ENCODE peak calls at places on chromosomes 16 and 17, in five cellular contexts. One of them, this sample, is unnamed.

GRCh38 chr16:86982912-86983311 is 334.3 kb downstream of the C16orf95 start:
- DNase-seq in A673: no peak
- DNase-seq in uterus: no peak
- DNase-seq in dorsolateral prefrontal cortex: no peak
- DNase-seq in foreskin fibroblast: no peak
- DNase-seq in this sample: no peak

GRCh38 chr16:62870554-62870953 is 834.3 kb upstream of the CDH8 start:
- DNase-seq in A673: no peak
- DNase-seq in uterus: no peak
- DNase-seq in dorsolateral prefrontal cortex: no peak
- DNase-seq in foreskin fibroblast: no peak
- DNase-seq in this sample: no peak

GRCh38 chr16:57258226-57258909 is 13.3 kb downstream of the ARL2BP start:
- DNase-seq in A673: no peak
- DNase-seq in uterus: no peak
- DNase-seq in dorsolateral prefrontal cortex: no peak
- DNase-seq in foreskin fibroblast: no peak
- DNase-seq in this sample: no peak

GRCh38 chr17:55190748-55191147 is 74.0 kb upstream of the HLF start:
- DNase-seq in A673: no peak
- DNase-seq in uterus: no peak
- DNase-seq in dorsolateral prefrontal cortex: no peak
- DNase-seq in foreskin fibroblast: no peak
- DNase-seq in this sample: no peak

GRCh38 chr17:44115585-44116415 is 7.6 kb downstream of the HDAC5 start:
- DNase-seq in A673: peak
- DNase-seq in uterus: peak
- DNase-seq in dorsolateral prefrontal cortex: no peak
- DNase-seq in foreskin fibroblast: no peak
- DNase-seq in this sample: no peak

GRCh38 chr17:36459601-36460000 is 26.9 kb upstream of the ZNHIT3 start:
- DNase-seq in A673: no peak
- DNase-seq in uterus: no peak
- DNase-seq in dorsolateral prefrontal cortex: no peak
- DNase-seq in foreskin fibroblast: no peak
- DNase-seq in this sample: no peak

GRCh38 chr17:7262192-7263070 is at the start of gene CLDN7:
- DNase-seq in A673: no peak
- DNase-seq in uterus: no peak
- DNase-seq in dorsolateral prefrontal cortex: no peak
- DNase-seq in foreskin fibroblast: no peak
- DNase-seq in this sample: no peak

GRCh38 chr16:63684702-63685101 is 1437.2 kb downstream of the CDH11 start:
- DNase-seq in A673: no peak
- DNase-seq in uterus: no peak
- DNase-seq in dorsolateral prefrontal cortex: no peak
- DNase-seq in foreskin fibroblast: no peak
- DNase-seq in this sample: no peak

GRCh38 chr16:593406-593805 is 3.5 kb downstream of the RAB40C start:
- DNase-seq in A673: no peak
- DNase-seq in uterus: no peak
- DNase-seq in dorsolateral prefrontal cortex: no peak
- DNase-seq in foreskin fibroblast: no peak
- DNase-seq in this sample: no peak

GRCh38 chr16:9297437-9298113 is 206.1 kb downstream of the HAPSTR1 start:
- DNase-seq in A673: peak
- DNase-seq in uterus: peak
- DNase-seq in dorsolateral prefrontal cortex: no peak
- DNase-seq in foreskin fibroblast: no peak
- DNase-seq in this sample: no peak

GRCh38 chr17:82212331-82213250 is at the start of gene CCDC57:
- DNase-seq in A673: peak
- DNase-seq in uterus: peak
- DNase-seq in dorsolateral prefrontal cortex: peak
- DNase-seq in foreskin fibroblast: peak
- DNase-seq in this sample: no peak

GRCh38 chr17:67253379-67253778 is 8.4 kb upstream of the HELZ start:
- DNase-seq in A673: no peak
- DNase-seq in uterus: no peak
- DNase-seq in dorsolateral prefrontal cortex: no peak
- DNase-seq in foreskin fibroblast: no peak
- DNase-seq in this sample: no peak

GRCh38 chr17:67256075-67256732 is 11.2 kb upstream of the HELZ start:
- DNase-seq in A673: no peak
- DNase-seq in uterus: no peak
- DNase-seq in dorsolateral prefrontal cortex: no peak
- DNase-seq in foreskin fibroblast: no peak
- DNase-seq in this sample: no peak

GRCh38 chr17:67262420-67262819 is 17.4 kb upstream of the HELZ start:
- DNase-seq in A673: no peak
- DNase-seq in uterus: no peak
- DNase-seq in dorsolateral prefrontal cortex: no peak
- DNase-seq in foreskin fibroblast: peak
- DNase-seq in this sample: no peak

GRCh38 chr17:67260051-67260987 is 15.3 kb upstream of the HELZ start:
- DNase-seq in A673: peak
- DNase-seq in uterus: peak
- DNase-seq in dorsolateral prefrontal cortex: no peak
- DNase-seq in foreskin fibroblast: peak
- DNase-seq in this sample: peak

DNA sequence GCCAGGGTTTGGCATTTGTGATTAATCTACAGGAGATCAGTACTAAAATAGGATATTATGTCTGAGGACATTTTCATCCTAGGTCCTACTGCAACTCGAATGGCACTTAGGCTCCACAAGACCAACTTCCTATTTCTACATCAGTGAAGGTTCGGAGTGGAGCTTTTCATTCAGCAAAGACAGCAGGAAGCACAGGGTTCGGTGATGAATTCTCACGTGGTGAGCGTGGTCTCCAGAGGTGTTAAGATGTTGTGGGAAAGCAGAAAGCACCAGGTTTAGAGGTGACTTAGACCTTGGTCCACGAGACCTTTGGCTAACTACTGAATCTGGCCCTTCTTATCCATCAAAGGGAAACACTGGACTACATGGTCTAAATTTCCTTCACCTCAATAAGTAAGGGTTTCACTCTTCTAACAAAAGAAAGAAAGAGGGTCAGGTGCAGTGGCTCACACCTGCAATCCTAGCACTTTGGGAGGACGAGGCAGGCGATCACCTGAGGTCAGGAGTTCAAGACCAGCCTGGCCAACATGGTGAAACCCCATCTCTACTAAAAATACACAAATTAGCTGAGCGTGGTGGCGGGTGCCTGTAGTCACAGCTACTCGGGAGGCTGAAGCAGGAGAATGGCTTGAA is 14.0 kb upstream of the HELZ start:
- DNase-seq in A673: no peak
- DNase-seq in uterus: no peak
- DNase-seq in dorsolateral prefrontal cortex: no peak
- DNase-seq in foreskin fibroblast: no peak
- DNase-seq in this sample: no peak
- H3K4me3 ChIP-seq in A673: no peak
- H3K4me3 ChIP-seq in uterus: no peak
- H3K4me3 ChIP-seq in dorsolateral prefrontal cortex: no peak
- H3K4me3 ChIP-seq in foreskin fibroblast: no peak
- H3K4me3 ChIP-seq in this sample: no peak

GRCh38 chr17:46903762-46904672 is 18.9 kb upstream of the GOSR2 start:
- DNase-seq in A673: no peak
- DNase-seq in uterus: no peak
- DNase-seq in dorsolateral prefrontal cortex: no peak
- DNase-seq in foreskin fibroblast: no peak
- DNase-seq in this sample: no peak
- H3K4me3 ChIP-seq in A673: no peak
- H3K4me3 ChIP-seq in uterus: no peak
- H3K4me3 ChIP-seq in dorsolateral prefrontal cortex: no peak
- H3K4me3 ChIP-seq in foreskin fibroblast: no peak
- H3K4me3 ChIP-seq in this sample: no peak

DNA sequence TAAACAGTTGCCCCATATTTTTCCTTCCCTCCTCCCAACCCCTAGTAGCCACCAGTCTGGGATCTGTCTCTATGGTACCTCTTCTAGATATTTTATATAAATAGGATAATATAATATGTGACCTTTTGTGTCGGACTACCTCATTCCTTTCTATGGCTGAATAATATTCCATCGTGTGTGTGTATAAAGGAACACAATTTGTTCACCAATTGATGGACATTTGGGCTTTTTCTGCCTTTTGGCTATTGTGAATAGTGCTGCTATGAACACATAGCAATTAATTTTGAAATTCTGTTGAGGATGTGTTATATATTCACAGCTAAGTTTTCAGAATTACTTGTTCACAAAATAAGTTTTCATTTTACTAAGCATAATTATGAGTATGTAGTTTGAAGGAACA is 2.5 kb downstream of the NFATC3 start:
- DNase-seq in A673: no peak
- DNase-seq in uterus: no peak
- DNase-seq in dorsolateral prefrontal cortex: no peak
- DNase-seq in foreskin fibroblast: no peak
- DNase-seq in this sample: no peak
- H3K4me3 ChIP-seq in A673: no peak
- H3K4me3 ChIP-seq in uterus: no peak
- H3K4me3 ChIP-seq in dorsolateral prefrontal cortex: no peak
- H3K4me3 ChIP-seq in foreskin fibroblast: peak
- H3K4me3 ChIP-seq in this sample: no peak

DNA sequence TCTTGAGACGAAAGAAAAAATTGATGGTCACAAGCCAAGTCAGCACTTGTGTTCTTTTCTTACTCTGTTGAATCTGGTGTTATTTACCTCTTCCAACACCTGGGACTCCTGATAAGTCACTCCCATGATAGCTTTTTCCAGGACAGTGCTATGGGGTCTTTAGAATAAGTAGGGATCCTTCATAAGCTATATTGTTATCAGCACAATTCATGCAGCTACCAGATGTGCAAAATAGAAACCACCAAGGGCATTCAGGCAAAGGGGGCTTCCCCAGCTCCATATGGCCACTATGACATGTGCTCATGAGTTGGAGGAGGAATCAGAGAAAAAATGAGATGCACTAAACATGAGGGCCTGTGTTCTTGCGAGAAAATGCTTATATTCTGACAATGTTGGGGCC is 9.5 kb upstream of the SKAP1 start:
- DNase-seq in A673: no peak
- DNase-seq in uterus: no peak
- DNase-seq in dorsolateral prefrontal cortex: no peak
- DNase-seq in foreskin fibroblast: no peak
- DNase-seq in this sample: no peak
- H3K4me3 ChIP-seq in A673: no peak
- H3K4me3 ChIP-seq in uterus: no peak
- H3K4me3 ChIP-seq in dorsolateral prefrontal cortex: no peak
- H3K4me3 ChIP-seq in foreskin fibroblast: no peak
- H3K4me3 ChIP-seq in this sample: no peak

GRCh38 chr17:19744492-19744891 is 3.6 kb downstream of the ALDH3A1 start:
- DNase-seq in A673: no peak
- DNase-seq in uterus: no peak
- DNase-seq in dorsolateral prefrontal cortex: peak
- DNase-seq in foreskin fibroblast: no peak
- DNase-seq in this sample: no peak
- H3K4me3 ChIP-seq in A673: peak
- H3K4me3 ChIP-seq in uterus: peak
- H3K4me3 ChIP-seq in dorsolateral prefrontal cortex: peak
- H3K4me3 ChIP-seq in foreskin fibroblast: peak
- H3K4me3 ChIP-seq in this sample: peak

GRCh38 chr16:4500283-4500682 is 24.1 kb downstream of the HMOX2 start:
- DNase-seq in A673: no peak
- DNase-seq in uterus: no peak
- DNase-seq in dorsolateral prefrontal cortex: no peak
- DNase-seq in foreskin fibroblast: peak
- DNase-seq in this sample: no peak

GRCh38 chr16:4498546-4499195 is 22.5 kb downstream of the HMOX2 start:
- DNase-seq in A673: no peak
- DNase-seq in uterus: no peak
- DNase-seq in dorsolateral prefrontal cortex: no peak
- DNase-seq in foreskin fibroblast: no peak
- DNase-seq in this sample: no peak

GRCh38 chr16:4499196-4499555 is 23.0 kb downstream of the HMOX2 start:
- DNase-seq in A673: no peak
- DNase-seq in uterus: no peak
- DNase-seq in dorsolateral prefrontal cortex: no peak
- DNase-seq in foreskin fibroblast: no peak
- DNase-seq in this sample: no peak

GRCh38 chr16:4505356-4506153 is 29.4 kb downstream of the HMOX2 start:
- DNase-seq in A673: no peak
- DNase-seq in uterus: no peak
- DNase-seq in dorsolateral prefrontal cortex: no peak
- DNase-seq in foreskin fibroblast: no peak
- DNase-seq in this sample: no peak

DNA sequence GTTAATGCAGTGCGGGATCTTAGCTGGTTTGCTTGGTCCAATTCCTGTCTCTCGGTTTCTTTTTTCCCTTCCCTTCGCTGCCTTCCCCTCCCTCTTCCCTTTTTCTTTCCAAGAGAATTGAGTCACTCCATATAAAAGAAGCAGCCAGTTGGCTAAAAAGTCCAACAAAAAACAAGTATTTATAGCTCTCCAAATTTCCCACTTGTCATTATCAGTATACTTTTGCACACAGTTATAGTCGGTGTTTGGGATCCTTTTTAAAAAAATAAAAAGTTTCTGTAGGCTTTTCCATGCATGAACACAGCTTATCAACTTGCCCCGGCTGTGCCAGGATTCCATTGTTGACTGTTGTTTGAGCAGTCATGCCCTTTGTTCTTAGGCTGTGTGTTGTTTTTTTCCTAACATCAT is 24.9 kb downstream of the HMOX2 start:
- DNase-seq in A673: no peak
- DNase-seq in uterus: no peak
- DNase-seq in dorsolateral prefrontal cortex: no peak
- DNase-seq in foreskin fibroblast: no peak
- DNase-seq in this sample: no peak
- H3K4me3 ChIP-seq in A673: no peak
- H3K4me3 ChIP-seq in uterus: no peak
- H3K4me3 ChIP-seq in dorsolateral prefrontal cortex: peak
- H3K4me3 ChIP-seq in foreskin fibroblast: peak
- H3K4me3 ChIP-seq in this sample: no peak

GRCh38 chr16:2032285-2033056 is 5.8 kb downstream of the NHERF2 start:
- DNase-seq in A673: no peak
- DNase-seq in uterus: peak
- DNase-seq in dorsolateral prefrontal cortex: no peak
- DNase-seq in foreskin fibroblast: no peak
- DNase-seq in this sample: no peak
- H3K4me3 ChIP-seq in A673: no peak
- H3K4me3 ChIP-seq in uterus: peak
- H3K4me3 ChIP-seq in dorsolateral prefrontal cortex: peak
- H3K4me3 ChIP-seq in foreskin fibroblast: peak
- H3K4me3 ChIP-seq in this sample: no peak

GRCh38 chr17:58085039-58085715 is 2.0 kb downstream of the DYNLL2 start:
- DNase-seq in A673: no peak
- DNase-seq in uterus: no peak
- DNase-seq in dorsolateral prefrontal cortex: no peak
- DNase-seq in foreskin fibroblast: no peak
- DNase-seq in this sample: no peak
- H3K4me3 ChIP-seq in A673: peak
- H3K4me3 ChIP-seq in uterus: peak
- H3K4me3 ChIP-seq in dorsolateral prefrontal cortex: peak
- H3K4me3 ChIP-seq in foreskin fibroblast: peak
- H3K4me3 ChIP-seq in this sample: peak

GRCh38 chr17:48025904-48026502 is 11.6 kb downstream of the COPZ2 start:
- DNase-seq in A673: no peak
- DNase-seq in uterus: peak
- DNase-seq in dorsolateral prefrontal cortex: no peak
- DNase-seq in foreskin fibroblast: no peak
- DNase-seq in this sample: no peak
- H3K4me3 ChIP-seq in A673: peak
- H3K4me3 ChIP-seq in uterus: peak
- H3K4me3 ChIP-seq in dorsolateral prefrontal cortex: peak
- H3K4me3 ChIP-seq in foreskin fibroblast: peak
- H3K4me3 ChIP-seq in this sample: peak

GRCh38 chr17:80269405-80269807 is 8.8 kb downstream of the RNF213 start:
- DNase-seq in A673: no peak
- DNase-seq in uterus: no peak
- DNase-seq in dorsolateral prefrontal cortex: no peak
- DNase-seq in foreskin fibroblast: no peak
- DNase-seq in this sample: no peak
- H3K4me3 ChIP-seq in A673: no peak
- H3K4me3 ChIP-seq in uterus: no peak
- H3K4me3 ChIP-seq in dorsolateral prefrontal cortex: no peak
- H3K4me3 ChIP-seq in foreskin fibroblast: no peak
- H3K4me3 ChIP-seq in this sample: no peak

This sample was measured in skeletal muscle cell.